ENCODE peak calls at places on chromosome 13, in ten cellular contexts. One of them, this sample, is unnamed.

GRCh38 chr13:65336916-65337315 is 1893.2 kb downstream of the PCDH9 start:
- DNase-seq in MCF 10A: peak
- DNase-seq in AG04449: no peak
- DNase-seq in uterus: no peak
- DNase-seq in fibroblast of the aortic adventitia: peak
- DNase-seq in WTC11: no peak
- DNase-seq in HepG2: no peak
- DNase-seq in psoas muscle: no peak
- DNase-seq in upper lobe of left lung: no peak
- DNase-seq in fibroblast of mammary gland: peak
- DNase-seq in this sample: no peak

GRCh38 chr13:74770361-74770760 is 636.2 kb upstream of the KLF12 start:
- DNase-seq in MCF 10A: peak
- DNase-seq in AG04449: peak
- DNase-seq in uterus: no peak
- DNase-seq in fibroblast of the aortic adventitia: peak
- DNase-seq in WTC11: no peak
- DNase-seq in HepG2: no peak
- DNase-seq in psoas muscle: no peak
- DNase-seq in upper lobe of left lung: no peak
- DNase-seq in fibroblast of mammary gland: peak
- DNase-seq in this sample: no peak

GRCh38 chr13:109810761-109811510 is 24.6 kb upstream of the IRS2 start:
- DNase-seq in MCF 10A: no peak
- DNase-seq in AG04449: no peak
- DNase-seq in uterus: no peak
- DNase-seq in fibroblast of the aortic adventitia: no peak
- DNase-seq in WTC11: no peak
- DNase-seq in HepG2: no peak
- DNase-seq in psoas muscle: peak
- DNase-seq in upper lobe of left lung: peak
- DNase-seq in fibroblast of mammary gland: no peak
- DNase-seq in this sample: no peak

GRCh38 chr13:48006396-48006795 is 5.3 kb upstream of the SUCLA2 start:
- DNase-seq in MCF 10A: peak
- DNase-seq in AG04449: no peak
- DNase-seq in uterus: no peak
- DNase-seq in fibroblast of the aortic adventitia: no peak
- DNase-seq in WTC11: no peak
- DNase-seq in HepG2: no peak
- DNase-seq in psoas muscle: no peak
- DNase-seq in upper lobe of left lung: no peak
- DNase-seq in fibroblast of mammary gland: peak
- DNase-seq in this sample: no peak

GRCh38 chr13:110617326-110618072 is 2.2 kb downstream of the NAXD start:
- DNase-seq in MCF 10A: peak
- DNase-seq in AG04449: no peak
- DNase-seq in uterus: peak
- DNase-seq in fibroblast of the aortic adventitia: peak
- DNase-seq in WTC11: no peak
- DNase-seq in HepG2: peak
- DNase-seq in psoas muscle: no peak
- DNase-seq in upper lobe of left lung: no peak
- DNase-seq in fibroblast of mammary gland: peak
- DNase-seq in this sample: no peak

GRCh38 chr13:113958373-113958772 is 15.5 kb downstream of the C13orf46 start:
- DNase-seq in MCF 10A: no peak
- DNase-seq in AG04449: no peak
- DNase-seq in uterus: no peak
- DNase-seq in fibroblast of the aortic adventitia: no peak
- DNase-seq in WTC11: no peak
- DNase-seq in HepG2: no peak
- DNase-seq in psoas muscle: no peak
- DNase-seq in upper lobe of left lung: peak
- DNase-seq in fibroblast of mammary gland: no peak
- DNase-seq in this sample: peak

GRCh38 chr13:104683789-104684188 is 1617.6 kb upstream of the SLC10A2 start:
- DNase-seq in MCF 10A: peak
- DNase-seq in AG04449: no peak
- DNase-seq in uterus: no peak
- DNase-seq in fibroblast of the aortic adventitia: no peak
- DNase-seq in WTC11: no peak
- DNase-seq in HepG2: no peak
- DNase-seq in psoas muscle: no peak
- DNase-seq in upper lobe of left lung: no peak
- DNase-seq in fibroblast of mammary gland: no peak
- DNase-seq in this sample: no peak

GRCh38 chr13:110047511-110047910 is 259.4 kb downstream of the COL4A1 start:
- DNase-seq in MCF 10A: no peak
- DNase-seq in AG04449: no peak
- DNase-seq in uterus: peak
- DNase-seq in fibroblast of the aortic adventitia: peak
- DNase-seq in WTC11: no peak
- DNase-seq in HepG2: no peak
- DNase-seq in psoas muscle: no peak
- DNase-seq in upper lobe of left lung: no peak
- DNase-seq in fibroblast of mammary gland: peak
- DNase-seq in this sample: peak

GRCh38 chr13:40143559-40143958 is 488.1 kb downstream of the COG6 start:
- DNase-seq in MCF 10A: no peak
- DNase-seq in AG04449: no peak
- DNase-seq in uterus: no peak
- DNase-seq in fibroblast of the aortic adventitia: no peak
- DNase-seq in WTC11: no peak
- DNase-seq in HepG2: no peak
- DNase-seq in psoas muscle: no peak
- DNase-seq in upper lobe of left lung: no peak
- DNase-seq in fibroblast of mammary gland: no peak
- DNase-seq in this sample: no peak

GRCh38 chr13:40146586-40147240 is 491.3 kb downstream of the COG6 start:
- DNase-seq in MCF 10A: no peak
- DNase-seq in AG04449: no peak
- DNase-seq in uterus: no peak
- DNase-seq in fibroblast of the aortic adventitia: no peak
- DNase-seq in WTC11: no peak
- DNase-seq in HepG2: no peak
- DNase-seq in psoas muscle: no peak
- DNase-seq in upper lobe of left lung: peak
- DNase-seq in fibroblast of mammary gland: no peak
- DNase-seq in this sample: no peak

GRCh38 chr13:40148103-40148502 is 492.6 kb downstream of the COG6 start:
- DNase-seq in MCF 10A: no peak
- DNase-seq in AG04449: no peak
- DNase-seq in uterus: no peak
- DNase-seq in fibroblast of the aortic adventitia: no peak
- DNase-seq in WTC11: no peak
- DNase-seq in HepG2: no peak
- DNase-seq in psoas muscle: no peak
- DNase-seq in upper lobe of left lung: no peak
- DNase-seq in fibroblast of mammary gland: no peak
- DNase-seq in this sample: no peak

GRCh38 chr13:40145139-40145538 is 489.7 kb downstream of the COG6 start:
- DNase-seq in MCF 10A: no peak
- DNase-seq in AG04449: no peak
- DNase-seq in uterus: no peak
- DNase-seq in fibroblast of the aortic adventitia: no peak
- DNase-seq in WTC11: no peak
- DNase-seq in HepG2: no peak
- DNase-seq in psoas muscle: no peak
- DNase-seq in upper lobe of left lung: no peak
- DNase-seq in fibroblast of mammary gland: no peak
- DNase-seq in this sample: no peak

GRCh38 chr13:40146063-40146462 is 490.6 kb downstream of the COG6 start:
- DNase-seq in MCF 10A: peak
- DNase-seq in AG04449: no peak
- DNase-seq in uterus: no peak
- DNase-seq in fibroblast of the aortic adventitia: no peak
- DNase-seq in WTC11: peak
- DNase-seq in HepG2: no peak
- DNase-seq in psoas muscle: no peak
- DNase-seq in upper lobe of left lung: no peak
- DNase-seq in fibroblast of mammary gland: no peak
- DNase-seq in this sample: no peak
- TF ChIP-seq CTCF in MCF 10A: peak
- TF ChIP-seq CTCF in AG04449: no peak
- TF ChIP-seq CTCF in uterus: no peak
- TF ChIP-seq CTCF in fibroblast of the aortic adventitia: no peak
- TF ChIP-seq CTCF in WTC11: no peak
- TF ChIP-seq CTCF in HepG2: peak
- TF ChIP-seq CTCF in psoas muscle: no peak
- TF ChIP-seq CTCF in upper lobe of left lung: no peak
- TF ChIP-seq CTCF in fibroblast of mammary gland: no peak
- TF ChIP-seq CTCF in this sample: no peak

DNA sequence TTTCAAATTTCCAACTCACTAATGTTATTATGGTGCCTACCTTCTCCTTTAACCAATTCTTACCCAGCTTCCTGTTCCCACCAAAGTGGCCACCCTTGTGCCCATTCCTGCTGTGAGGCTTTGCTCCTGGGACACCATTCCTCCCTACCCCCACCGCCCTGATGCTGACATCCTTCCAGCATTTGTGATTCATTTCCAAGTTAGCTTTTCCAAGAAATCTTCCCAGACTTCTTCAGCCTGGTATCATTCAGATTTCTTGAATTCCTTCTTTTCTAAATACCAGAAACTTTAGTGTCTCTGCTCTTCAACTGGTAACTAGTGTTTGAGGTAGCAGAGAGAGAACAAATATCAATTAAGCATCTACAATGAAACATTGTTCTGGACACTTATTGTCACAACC is 212.3 kb downstream of the POSTN start:
- DNase-seq in MCF 10A: no peak
- DNase-seq in AG04449: no peak
- DNase-seq in uterus: no peak
- DNase-seq in fibroblast of the aortic adventitia: peak
- DNase-seq in WTC11: no peak
- DNase-seq in HepG2: no peak
- DNase-seq in psoas muscle: no peak
- DNase-seq in upper lobe of left lung: no peak
- DNase-seq in fibroblast of mammary gland: peak
- DNase-seq in this sample: no peak
- TF ChIP-seq CTCF in MCF 10A: no peak
- TF ChIP-seq CTCF in AG04449: no peak
- TF ChIP-seq CTCF in uterus: no peak
- TF ChIP-seq CTCF in fibroblast of the aortic adventitia: no peak
- TF ChIP-seq CTCF in WTC11: no peak
- TF ChIP-seq CTCF in HepG2: no peak
- TF ChIP-seq CTCF in psoas muscle: no peak
- TF ChIP-seq CTCF in upper lobe of left lung: no peak
- TF ChIP-seq CTCF in fibroblast of mammary gland: no peak
- TF ChIP-seq CTCF in this sample: no peak

GRCh38 chr13:64158910-64159309 is 2743.3 kb upstream of the PCDH20 start:
- DNase-seq in MCF 10A: peak
- DNase-seq in AG04449: no peak
- DNase-seq in uterus: no peak
- DNase-seq in fibroblast of the aortic adventitia: peak
- DNase-seq in WTC11: no peak
- DNase-seq in HepG2: no peak
- DNase-seq in psoas muscle: no peak
- DNase-seq in upper lobe of left lung: no peak
- DNase-seq in fibroblast of mammary gland: peak
- DNase-seq in this sample: no peak

DNA sequence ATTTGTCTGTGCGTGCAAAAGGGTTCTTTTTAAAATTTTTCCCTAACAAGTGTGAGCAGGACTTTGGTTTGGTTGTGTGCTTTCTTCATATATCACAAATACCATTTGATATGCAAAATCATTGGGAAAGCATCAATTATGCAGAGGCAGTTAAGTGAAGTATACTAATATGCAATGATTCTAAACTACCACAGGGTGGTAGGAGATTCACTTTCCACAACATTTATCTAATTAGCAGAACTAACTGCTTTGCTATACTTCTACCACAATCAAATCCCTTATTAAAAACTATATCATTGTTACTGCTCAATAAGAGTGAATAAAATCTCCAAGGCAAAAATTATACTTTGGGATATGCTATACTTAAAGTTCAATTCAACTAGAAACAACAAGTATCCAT is 2738.9 kb upstream of the PCDH20 start:
- DNase-seq in MCF 10A: peak
- DNase-seq in AG04449: no peak
- DNase-seq in uterus: no peak
- DNase-seq in fibroblast of the aortic adventitia: peak
- DNase-seq in WTC11: no peak
- DNase-seq in HepG2: no peak
- DNase-seq in psoas muscle: no peak
- DNase-seq in upper lobe of left lung: no peak
- DNase-seq in fibroblast of mammary gland: peak
- DNase-seq in this sample: no peak
- TF ChIP-seq CTCF in MCF 10A: peak
- TF ChIP-seq CTCF in AG04449: peak
- TF ChIP-seq CTCF in uterus: no peak
- TF ChIP-seq CTCF in fibroblast of the aortic adventitia: peak
- TF ChIP-seq CTCF in WTC11: no peak
- TF ChIP-seq CTCF in HepG2: no peak
- TF ChIP-seq CTCF in psoas muscle: no peak
- TF ChIP-seq CTCF in upper lobe of left lung: no peak
- TF ChIP-seq CTCF in fibroblast of mammary gland: peak
- TF ChIP-seq CTCF in this sample: no peak

GRCh38 chr13:45928843-45929242 is 77.3 kb upstream of the SIAH3 start:
- DNase-seq in MCF 10A: peak
- DNase-seq in AG04449: no peak
- DNase-seq in uterus: no peak
- DNase-seq in fibroblast of the aortic adventitia: peak
- DNase-seq in WTC11: no peak
- DNase-seq in HepG2: no peak
- DNase-seq in psoas muscle: no peak
- DNase-seq in upper lobe of left lung: no peak
- DNase-seq in fibroblast of mammary gland: no peak
- DNase-seq in this sample: no peak

GRCh38 chr13:45928196-45928595 is 76.6 kb upstream of the SIAH3 start:
- DNase-seq in MCF 10A: peak
- DNase-seq in AG04449: no peak
- DNase-seq in uterus: no peak
- DNase-seq in fibroblast of the aortic adventitia: no peak
- DNase-seq in WTC11: no peak
- DNase-seq in HepG2: no peak
- DNase-seq in psoas muscle: no peak
- DNase-seq in upper lobe of left lung: no peak
- DNase-seq in fibroblast of mammary gland: no peak
- DNase-seq in this sample: no peak

GRCh38 chr13:45921337-45921736 is 69.8 kb upstream of the SIAH3 start:
- DNase-seq in MCF 10A: no peak
- DNase-seq in AG04449: no peak
- DNase-seq in uterus: no peak
- DNase-seq in fibroblast of the aortic adventitia: no peak
- DNase-seq in WTC11: no peak
- DNase-seq in HepG2: no peak
- DNase-seq in psoas muscle: no peak
- DNase-seq in upper lobe of left lung: no peak
- DNase-seq in fibroblast of mammary gland: no peak
- DNase-seq in this sample: no peak

DNA sequence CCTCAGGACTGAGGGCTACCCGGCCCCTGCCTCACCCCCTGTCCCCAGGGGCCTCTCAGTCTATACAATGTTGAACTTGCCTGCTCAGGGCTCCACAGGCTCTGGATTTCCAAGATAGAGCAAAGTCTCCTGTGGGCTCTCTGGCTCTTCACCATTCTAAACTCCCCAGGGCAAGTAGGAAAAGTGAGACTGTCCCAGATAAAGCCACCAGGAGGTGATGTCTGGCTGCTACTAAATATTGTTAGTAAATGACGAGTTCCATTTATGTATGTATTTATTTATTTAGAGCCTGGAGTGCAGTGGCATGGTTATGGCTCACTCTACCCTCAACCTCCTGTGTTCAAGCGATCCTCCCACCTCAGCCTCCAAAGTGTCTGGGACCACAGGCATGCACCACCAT is 73.6 kb upstream of the SIAH3 start:
- DNase-seq in MCF 10A: peak
- DNase-seq in AG04449: no peak
- DNase-seq in uterus: no peak
- DNase-seq in fibroblast of the aortic adventitia: no peak
- DNase-seq in WTC11: no peak
- DNase-seq in HepG2: no peak
- DNase-seq in psoas muscle: no peak
- DNase-seq in upper lobe of left lung: no peak
- DNase-seq in fibroblast of mammary gland: peak
- DNase-seq in this sample: no peak
- TF ChIP-seq CTCF in MCF 10A: no peak
- TF ChIP-seq CTCF in AG04449: no peak
- TF ChIP-seq CTCF in uterus: no peak
- TF ChIP-seq CTCF in fibroblast of the aortic adventitia: no peak
- TF ChIP-seq CTCF in WTC11: no peak
- TF ChIP-seq CTCF in HepG2: no peak
- TF ChIP-seq CTCF in psoas muscle: no peak
- TF ChIP-seq CTCF in upper lobe of left lung: no peak
- TF ChIP-seq CTCF in fibroblast of mammary gland: peak
- TF ChIP-seq CTCF in this sample: no peak